ENCODE peak calls at places on chromosomes 6 and 20, in five cellular contexts. One of them, this sample, is unnamed.
A peak's percentile ranks its signal among the peaks of the same experiment; 100 is the strongest.

GRCh38 chr20:10132391-10132790 is 86.2 kb upstream of the SNAP25 start:
- DNase-seq in K562: no peak
- DNase-seq in ovary: no peak
- DNase-seq in A673: no peak
- DNase-seq in astrocyte: no peak
- DNase-seq in this sample: no peak

GRCh38 chr6:21395121-21395520 is 198.4 kb upstream of the SOX4 start:
- DNase-seq in K562: no peak
- DNase-seq in A673: no peak
- DNase-seq in astrocyte: peak; percentile 56
- DNase-seq in ovary: no peak
- DNase-seq in this sample: peak; percentile 54

GRCh38 chr20:31680286-31681127 is 42.2 kb downstream of the BCL2L1 start:
- DNase-seq in ovary: no peak
- DNase-seq in K562: no peak
- DNase-seq in astrocyte: no peak
- DNase-seq in A673: no peak
- DNase-seq in this sample: peak; percentile 1

GRCh38 chr6:155313602-155314091 is 637 bp downstream of the TFB1M start:
- DNase-seq in ovary: no peak
- DNase-seq in K562: no peak
- DNase-seq in A673: no peak
- DNase-seq in astrocyte: no peak
- DNase-seq in this sample: peak; percentile 24

GRCh38 chr20:53829086-53829703 is 235.6 kb upstream of the ZNF217 start:
- DNase-seq in K562: peak; percentile 27
- DNase-seq in ovary: no peak
- DNase-seq in A673: peak; percentile 68
- DNase-seq in astrocyte: peak; percentile 96
- DNase-seq in this sample: peak; percentile 99

GRCh38 chr6:73388800-73389512 is 5.7 kb upstream of the DDX43 start:
- DNase-seq in ovary: peak; percentile 43
- DNase-seq in K562: peak; percentile 76
- DNase-seq in A673: peak; percentile 81
- DNase-seq in astrocyte: peak; percentile 41
- DNase-seq in this sample: peak; percentile 77

GRCh38 chr20:51797357-51798025 is 4.8 kb downstream of the SALL4 start:
- DNase-seq in astrocyte: peak; percentile 11
- DNase-seq in K562: no peak
- DNase-seq in ovary: no peak
- DNase-seq in A673: peak; percentile 86
- DNase-seq in this sample: peak; percentile 26

GRCh38 chr20:61117725-61118124 is 134.3 kb upstream of the CDH4 start:
- DNase-seq in ovary: no peak
- DNase-seq in astrocyte: peak; percentile 68
- DNase-seq in K562: no peak
- DNase-seq in A673: no peak
- DNase-seq in this sample: no peak

GRCh38 chr6:159008656-159009288 is 8.8 kb upstream of the RSPH3 start:
- DNase-seq in K562: no peak
- DNase-seq in ovary: no peak
- DNase-seq in astrocyte: peak; percentile 5
- DNase-seq in A673: peak; percentile 32
- DNase-seq in this sample: peak; percentile 54

GRCh38 chr6:34396518-34396917 is 4.0 kb upstream of the NUDT3 start:
- DNase-seq in astrocyte: no peak
- DNase-seq in ovary: no peak
- DNase-seq in K562: no peak
- DNase-seq in A673: no peak
- DNase-seq in this sample: no peak

GRCh38 chr6:138204792-138205384 is 13.4 kb downstream of the PBOV1 start:
- DNase-seq in astrocyte: no peak
- DNase-seq in ovary: no peak
- DNase-seq in K562: no peak
- DNase-seq in A673: no peak
- DNase-seq in this sample: no peak

GRCh38 chr6:20202699-20203302 is 9.5 kb downstream of the MBOAT1 start:
- DNase-seq in ovary: no peak
- DNase-seq in A673: no peak
- DNase-seq in astrocyte: no peak
- DNase-seq in K562: no peak
- DNase-seq in this sample: no peak

GRCh38 chr6:134502614-134503541 is 185.0 kb upstream of the SGK1 start:
- DNase-seq in A673: no peak
- DNase-seq in ovary: no peak
- DNase-seq in K562: no peak
- DNase-seq in astrocyte: no peak
- DNase-seq in this sample: no peak

GRCh38 chr20:64160536-64161495 is 3.4 kb upstream of the MYT1 start:
- DNase-seq in astrocyte: no peak
- DNase-seq in K562: no peak
- DNase-seq in A673: no peak
- DNase-seq in ovary: no peak
- DNase-seq in this sample: no peak

GRCh38 chr20:37298190-37298939 is 8.9 kb downstream of the MANBAL start:
- DNase-seq in astrocyte: no peak
- DNase-seq in K562: no peak
- DNase-seq in ovary: no peak
- DNase-seq in A673: no peak
- DNase-seq in this sample: peak; percentile 22

GRCh38 chr6:72622094-72622540 is 253 bp downstream of the KCNQ5 start:
- DNase-seq in A673: peak; percentile 80
- DNase-seq in K562: peak; percentile 50
- DNase-seq in astrocyte: no peak
- DNase-seq in ovary: no peak
- DNase-seq in this sample: no peak

GRCh38 chr6:155078331-155078745 is 83.2 kb downstream of the TIAM2 start:
- DNase-seq in astrocyte: peak; percentile 59
- DNase-seq in K562: no peak
- DNase-seq in ovary: peak; percentile 48
- DNase-seq in A673: no peak
- DNase-seq in this sample: no peak

GRCh38 chr6:107173779-107174178 is 58.5 kb upstream of the BEND3 start:
- DNase-seq in ovary: no peak
- DNase-seq in K562: no peak
- DNase-seq in astrocyte: peak; percentile 62
- DNase-seq in A673: no peak
- DNase-seq in this sample: peak; percentile 11

GRCh38 chr6:10101551-10102252 is 313.2 kb downstream of the TFAP2A start:
- DNase-seq in astrocyte: peak; percentile 3
- DNase-seq in A673: no peak
- DNase-seq in ovary: no peak
- DNase-seq in K562: no peak
- DNase-seq in this sample: no peak

GRCh38 chr20:5658897-5659296 is 91.3 kb upstream of the SHLD1 start:
- DNase-seq in K562: no peak
- DNase-seq in ovary: peak; percentile 76
- DNase-seq in astrocyte: peak; percentile 86
- DNase-seq in A673: peak; percentile 31
- DNase-seq in this sample: peak; percentile 12

GRCh38 chr6:135789375-135789774 is 62.1 kb upstream of the PDE7B start:
- DNase-seq in ovary: no peak
- DNase-seq in K562: no peak
- DNase-seq in A673: no peak
- DNase-seq in astrocyte: no peak
- DNase-seq in this sample: no peak

GRCh38 chr20:63641146-63641791 is 12.0 kb downstream of the STMN3 start:
- DNase-seq in astrocyte: no peak
- DNase-seq in K562: peak; percentile 34
- DNase-seq in A673: no peak
- DNase-seq in ovary: no peak
- DNase-seq in this sample: peak; percentile 45

GRCh38 chr20:3000852-3001523 is 42.4 kb upstream of the GNRH2 start:
- DNase-seq in K562: peak; percentile 23
- DNase-seq in astrocyte: peak; percentile 29
- DNase-seq in A673: peak; percentile 76
- DNase-seq in ovary: no peak
- DNase-seq in this sample: peak; percentile 82

GRCh38 chr6:131029661-131030297 is 33.3 kb downstream of the EPB41L2 start:
- DNase-seq in K562: no peak
- DNase-seq in astrocyte: peak; percentile 50
- DNase-seq in ovary: no peak
- DNase-seq in A673: peak; percentile 72
- DNase-seq in this sample: no peak

GRCh38 chr6:38150681-38151296 is 331.3 kb downstream of the ZFAND3 start:
- DNase-seq in astrocyte: no peak
- DNase-seq in ovary: no peak
- DNase-seq in A673: no peak
- DNase-seq in K562: no peak
- DNase-seq in this sample: no peak

GRCh38 chr6:83354747-83355146 is 76.1 kb downstream of the ME1 start:
- DNase-seq in K562: no peak
- DNase-seq in ovary: no peak
- DNase-seq in astrocyte: no peak
- DNase-seq in A673: no peak
- DNase-seq in this sample: peak; percentile 19

GRCh38 chr20:4158466-4159050 is 143.2 kb upstream of the RNF24 start:
- DNase-seq in A673: no peak
- DNase-seq in ovary: peak; percentile 23
- DNase-seq in K562: no peak
- DNase-seq in astrocyte: no peak
- DNase-seq in this sample: peak; percentile 53

GRCh38 chr20:4162766-4163165 is 147.4 kb upstream of the RNF24 start:
- DNase-seq in astrocyte: no peak
- DNase-seq in ovary: peak; percentile 21
- DNase-seq in K562: no peak
- DNase-seq in A673: no peak
- DNase-seq in this sample: no peak

GRCh38 chr20:4161447-4162251 is 146.3 kb upstream of the RNF24 start:
- DNase-seq in A673: no peak
- DNase-seq in K562: no peak
- DNase-seq in astrocyte: no peak
- DNase-seq in ovary: peak; percentile 23
- DNase-seq in this sample: peak; percentile 69

GRCh38 chr20:4159765-4160490 is 144.6 kb upstream of the RNF24 start:
- DNase-seq in K562: no peak
- DNase-seq in astrocyte: no peak
- DNase-seq in ovary: peak; percentile 28
- DNase-seq in A673: no peak
- DNase-seq in this sample: no peak

DNA sequence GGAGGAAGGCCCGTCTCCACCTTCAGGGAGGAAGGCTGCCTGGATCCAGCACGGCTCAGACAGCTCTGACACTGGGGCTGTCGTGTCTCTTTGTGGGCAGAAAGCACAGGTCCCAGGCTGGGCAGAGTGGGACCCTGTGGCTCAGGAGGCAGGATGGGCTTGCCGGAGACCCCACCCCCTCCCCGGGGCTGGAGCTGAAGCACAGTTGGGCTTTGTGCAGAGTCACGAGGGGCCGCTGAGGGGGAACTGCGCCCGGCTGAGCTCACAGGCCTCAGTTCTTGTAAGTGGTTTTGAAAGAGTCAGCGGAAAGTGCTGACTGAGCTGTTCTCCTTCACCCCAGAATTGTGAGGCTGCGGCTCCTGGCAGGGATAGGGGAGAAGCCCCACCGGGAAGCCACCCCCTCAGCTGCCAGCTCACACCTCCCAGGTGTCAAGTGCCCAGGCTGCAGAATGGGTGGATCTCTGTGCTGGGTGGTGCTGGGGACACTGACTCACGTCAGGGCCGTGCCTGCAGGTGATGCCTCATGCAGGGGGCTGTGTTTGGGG is 145.5 kb upstream of the RNF24 start:
- DNase-seq in A673: no peak
- DNase-seq in ovary: peak; percentile 70
- DNase-seq in K562: no peak
- DNase-seq in astrocyte: peak; percentile 54
- DNase-seq in this sample: peak; percentile 38
- H3K4me3 ChIP-seq in A673: no peak overlapping the region
- H3K4me3 ChIP-seq in ovary: no peak overlapping the region
- H3K4me3 ChIP-seq in K562: no peak overlapping the region
- H3K4me3 ChIP-seq in astrocyte: no peak overlapping the region
- H3K4me3 ChIP-seq in this sample: no peak overlapping the region

GRCh38 chr20:41594514-41595322 is 23.5 kb downstream of the CHD6 start:
- DNase-seq in K562: no peak
- DNase-seq in astrocyte: no peak
- DNase-seq in ovary: no peak
- DNase-seq in A673: no peak
- DNase-seq in this sample: no peak
- H3K9me3 ChIP-seq in K562: peaks cover 14% of the 10 kb centered on the region
- H3K9me3 ChIP-seq in astrocyte: peaks cover 13% of the 10 kb centered on the region
- H3K9me3 ChIP-seq in ovary: no peaks in the 10 kb centered on the region
- H3K9me3 ChIP-seq in A673: peaks cover 41% of the 10 kb centered on the region
- H3K9me3 ChIP-seq in this sample: peaks cover 30% of the 10 kb centered on the region

GRCh38 chr6:64732888-64733287 is 974.1 kb downstream of the EYS start:
- DNase-seq in K562: no peak
- DNase-seq in ovary: no peak
- DNase-seq in A673: no peak
- DNase-seq in astrocyte: no peak
- DNase-seq in this sample: peak; percentile 53

GRCh38 chr6:64729522-64729921 is 977.5 kb downstream of the EYS start:
- DNase-seq in ovary: no peak
- DNase-seq in A673: no peak
- DNase-seq in astrocyte: no peak
- DNase-seq in K562: no peak
- DNase-seq in this sample: no peak

DNA sequence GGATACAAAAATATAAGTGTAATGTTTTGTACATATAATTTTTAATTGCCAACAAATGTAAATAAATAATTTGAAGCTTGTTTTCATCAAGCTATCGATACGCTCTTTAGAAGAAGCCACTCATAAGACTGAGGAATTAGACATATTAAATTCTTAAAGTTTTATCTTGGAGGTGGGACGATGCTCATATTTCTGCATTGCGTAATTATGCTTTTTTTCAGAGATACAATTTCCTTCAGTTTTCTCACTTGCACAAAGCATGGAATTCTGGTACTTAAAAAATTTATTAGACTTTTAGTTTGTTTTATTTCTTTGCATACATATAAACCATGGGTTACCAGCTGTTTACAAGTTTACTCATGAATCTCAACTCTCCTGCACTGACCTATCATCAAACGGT is 980.0 kb downstream of the EYS start:
- DNase-seq in ovary: no peak
- DNase-seq in K562: no peak
- DNase-seq in astrocyte: no peak
- DNase-seq in A673: no peak
- DNase-seq in this sample: no peak
- H3K4me3 ChIP-seq in ovary: no peak overlapping the region
- H3K4me3 ChIP-seq in K562: no peak overlapping the region
- H3K4me3 ChIP-seq in astrocyte: no peak overlapping the region
- H3K4me3 ChIP-seq in A673: no peak overlapping the region
- H3K4me3 ChIP-seq in this sample: no peak overlapping the region

GRCh38 chr6:98942263-98942803 is 5.4 kb downstream of the FBXL4 start:
- DNase-seq in K562: no peak
- DNase-seq in ovary: no peak
- DNase-seq in A673: peak; percentile 3
- DNase-seq in astrocyte: no peak
- DNase-seq in this sample: peak; percentile 23
- H3K9me3 ChIP-seq in K562: peaks cover 5% of the 10 kb centered on the region
- H3K9me3 ChIP-seq in ovary: peaks cover 3% of the 10 kb centered on the region
- H3K9me3 ChIP-seq in A673: peaks cover 25% of the 10 kb centered on the region
- H3K9me3 ChIP-seq in astrocyte: no peaks in the 10 kb centered on the region
- H3K9me3 ChIP-seq in this sample: no peaks in the 10 kb centered on the region

This sample was measured in PC-3.